ENCODE peak calls at places on chromosomes 6 and 20, in ten cellular contexts. J, N, X, D, Y, F, S, U, K and Z are unnamed samples.

GRCh38 chr20:52490715-52491430 is 299.3 kb upstream of the ZFP64 start:
- DNase-seq in D (peak), J (no peak), U (no peak), K (peak), F (peak), X (no peak), N (no peak), Y (no peak), S (no peak), Z (no peak)

GRCh38 chr6:45327956-45328522 is at the start of gene RUNX2:
- DNase-seq in X (no peak), S (no peak), Y (no peak), K (peak), N (peak), F (peak), J (no peak), D (peak), U (no peak), Z (no peak)

GRCh38 chr20:44532981-44533331 is 11.1 kb upstream of the SERINC3 start:
- DNase-seq in D (peak), F (no peak), K (no peak), J (no peak), U (no peak), X (no peak), N (peak), Y (no peak), S (no peak), Z (no peak)

GRCh38 chr20:35007413-35007812 is 51.7 kb downstream of the MYH7B start:
- DNase-seq in K (no peak), F (no peak), D (no peak), N (no peak), J (no peak), Y (no peak), U (no peak), S (peak), X (no peak), Z (peak)

GRCh38 chr6:89977808-89978748 is 83.8 kb downstream of the GJA10 start:
- DNase-seq in N (no peak), U (no peak), K (no peak), S (no peak), F (peak), J (no peak), X (no peak), Y (no peak), D (peak), Z (no peak)

GRCh38 chr20:49450281-49450707 is 32.2 kb downstream of the KCNB1 start:
- DNase-seq in F (no peak), Y (no peak), K (no peak), S (no peak), X (no peak), U (no peak), D (no peak), J (no peak), N (no peak), Z (no peak)

GRCh38 chr20:44720994-44721784 is 6.0 kb downstream of the CCN5 start:
- DNase-seq in N (no peak), D (peak), S (no peak), U (peak), F (peak), Y (no peak), X (no peak), K (peak), J (no peak), Z (no peak)

GRCh38 chr20:46348231-46348803 is 40.0 kb upstream of the CDH22 start:
- DNase-seq in X (peak), S (no peak), Y (no peak), N (no peak), U (no peak), F (no peak), J (no peak), D (peak), K (no peak), Z (no peak)

GRCh38 chr6:3227363-3228045 is at the start of gene TUBB2B:
- DNase-seq in U (no peak), D (no peak), N (no peak), S (no peak), X (no peak), Y (peak), J (peak), K (no peak), F (no peak), Z (no peak)

GRCh38 chr6:129980821-129981220 is 37.6 kb upstream of the L3MBTL3 start:
- DNase-seq in X (no peak), J (no peak), U (no peak), K (no peak), N (no peak), F (no peak), Y (no peak), D (no peak), S (no peak), Z (no peak)

GRCh38 chr6:157137501-157137900 is 185.8 kb downstream of the TMEM242 start:
- DNase-seq in D (peak), J (no peak), N (no peak), K (no peak), U (no peak), Y (no peak), S (no peak), F (no peak), X (no peak), Z (no peak)

GRCh38 chr6:110399219-110400071 is 15.9 kb downstream of the DDO start:
- DNase-seq in D (peak), F (no peak), J (no peak), Y (no peak), S (no peak), U (no peak), X (no peak), K (peak), N (no peak), Z (no peak)

GRCh38 chr6:157528931-157529653 is 148.1 kb downstream of the ZDHHC14 start:
- DNase-seq in U (no peak), F (no peak), X (peak), Y (no peak), N (no peak), K (peak), D (peak), S (no peak), J (no peak), Z (no peak)

GRCh38 chr20:44734938-44735337 is 10.7 kb upstream of the KCNK15 start:
- DNase-seq in F (no peak), J (no peak), U (no peak), K (peak), S (no peak), X (no peak), Y (no peak), D (peak), N (no peak), Z (no peak)

GRCh38 chr20:17837179-17837578 is 131.4 kb downstream of the SNX5 start:
- DNase-seq in F (no peak), K (no peak), U (no peak), S (no peak), N (no peak), X (no peak), D (no peak), J (no peak), Y (no peak), Z (no peak)

GRCh38 chr6:25995507-25995906 is 32.9 kb downstream of the TRIM38 start:
- DNase-seq in J (no peak), U (no peak), Y (no peak), D (peak), K (no peak), N (no peak), S (no peak), X (no peak), F (no peak), Z (no peak)

GRCh38 chr6:25990172-25990873 is 27.7 kb downstream of the TRIM38 start:
- DNase-seq in F (no peak), U (no peak), J (no peak), K (no peak), D (no peak), N (no peak), S (no peak), Y (no peak), X (no peak), Z (no peak)

GRCh38 chr6:25991785-25992412 is 29.3 kb downstream of the TRIM38 start:
- DNase-seq in D (peak), U (peak), J (peak), S (peak), X (peak), Y (peak), K (peak), N (peak), F (no peak), Z (peak)

GRCh38 chr6:25992413-25993037 is 29.9 kb downstream of the TRIM38 start:
- DNase-seq in Y (peak), U (peak), X (peak), D (peak), F (peak), S (peak), K (peak), N (peak), J (peak), Z (peak)

DNA sequence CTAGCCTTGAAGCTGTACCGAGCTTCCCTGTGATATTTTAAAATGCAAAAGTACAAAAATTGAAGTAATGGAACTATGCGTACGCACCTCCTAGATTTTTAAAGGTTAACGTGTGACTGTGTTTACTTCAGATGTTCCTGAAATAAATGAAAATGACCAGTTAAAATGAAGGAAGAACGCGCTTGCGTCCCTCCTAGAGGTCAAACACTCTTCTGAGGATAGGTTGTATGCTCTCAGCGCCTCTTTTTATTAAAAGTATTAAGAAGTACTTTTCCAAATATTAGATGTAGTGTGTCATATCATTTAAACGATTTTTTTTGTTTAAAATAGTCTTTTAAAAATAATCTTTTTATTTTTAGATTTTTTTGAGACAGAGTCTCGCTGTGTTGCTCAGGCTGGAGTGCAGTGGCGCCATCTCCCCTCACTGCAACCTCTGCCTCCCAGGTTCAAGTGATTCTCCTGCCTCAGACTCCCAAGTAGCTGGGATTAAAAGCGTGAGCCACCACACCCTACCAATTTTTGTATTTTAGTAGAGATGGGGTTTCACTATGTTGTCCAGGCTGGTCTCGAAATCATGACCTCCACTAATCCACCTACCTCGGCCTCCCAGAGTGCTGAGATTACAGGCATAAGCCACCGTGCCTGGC is 30.6 kb downstream of the TRIM38 start:
- DNase-seq in D (no peak), Y (no peak), K (no peak), F (no peak), S (no peak), N (peak), X (peak), J (no peak), U (no peak), Z (no peak)
- H3K4me3 ChIP-seq in D (peak), Y (peak), K (peak), F (peak), S (peak), N (peak), X (peak), J (peak), U (peak), Z (peak)

GRCh38 chr20:10961651-10962288 is 288.0 kb upstream of the JAG1 start:
- DNase-seq in K (no peak), D (no peak), J (no peak), Y (no peak), N (no peak), U (no peak), S (no peak), F (no peak), X (no peak), Z (no peak)
- TF ChIP-seq CTCF in K (no peak), D (peak), J (no peak), Y (no peak), N (no peak), U (no peak), S (no peak), F (no peak), X (no peak), Z (no peak)

GRCh38 chr6:4355241-4355640 is 219.9 kb upstream of the ECI2 start:
- DNase-seq in D (peak), F (peak), N (no peak), Y (no peak), X (no peak), K (peak), U (no peak), J (no peak), S (no peak), Z (no peak)

GRCh38 chr6:4356899-4357659 is 221.7 kb upstream of the ECI2 start:
- DNase-seq in Y (no peak), J (no peak), X (no peak), N (no peak), D (no peak), F (no peak), K (peak), S (no peak), U (no peak), Z (no peak)

GRCh38 chr6:4360920-4361319 is 225.5 kb upstream of the ECI2 start:
- DNase-seq in K (no peak), S (no peak), D (no peak), F (no peak), Y (no peak), U (no peak), J (no peak), N (no peak), X (no peak), Z (no peak)

GRCh38 chr6:4359108-4359710 is 223.8 kb upstream of the ECI2 start:
- DNase-seq in F (no peak), X (no peak), D (no peak), Y (no peak), J (no peak), U (no peak), S (no peak), N (no peak), K (peak), Z (no peak)

GRCh38 chr6:4358414-4359107 is 223.2 kb upstream of the ECI2 start:
- DNase-seq in J (peak), K (peak), S (peak), F (peak), Y (no peak), U (peak), X (peak), D (peak), N (no peak), Z (peak)
- H3K4me3 ChIP-seq in J (no peak), K (no peak), S (no peak), F (peak), Y (no peak), U (no peak), X (no peak), D (no peak), N (no peak), Z (peak)

GRCh38 chr6:152993431-152993830 is 9.1 kb downstream of the MTRF1L start:
- DNase-seq in U (no peak), J (no peak), N (no peak), X (no peak), S (no peak), D (peak), K (no peak), F (no peak), Y (no peak), Z (no peak)
- TF ChIP-seq CTCF in U (no peak), J (no peak), N (peak), X (no peak), S (no peak), D (peak), K (peak), F (no peak), Y (peak), Z (no peak)

DNA sequence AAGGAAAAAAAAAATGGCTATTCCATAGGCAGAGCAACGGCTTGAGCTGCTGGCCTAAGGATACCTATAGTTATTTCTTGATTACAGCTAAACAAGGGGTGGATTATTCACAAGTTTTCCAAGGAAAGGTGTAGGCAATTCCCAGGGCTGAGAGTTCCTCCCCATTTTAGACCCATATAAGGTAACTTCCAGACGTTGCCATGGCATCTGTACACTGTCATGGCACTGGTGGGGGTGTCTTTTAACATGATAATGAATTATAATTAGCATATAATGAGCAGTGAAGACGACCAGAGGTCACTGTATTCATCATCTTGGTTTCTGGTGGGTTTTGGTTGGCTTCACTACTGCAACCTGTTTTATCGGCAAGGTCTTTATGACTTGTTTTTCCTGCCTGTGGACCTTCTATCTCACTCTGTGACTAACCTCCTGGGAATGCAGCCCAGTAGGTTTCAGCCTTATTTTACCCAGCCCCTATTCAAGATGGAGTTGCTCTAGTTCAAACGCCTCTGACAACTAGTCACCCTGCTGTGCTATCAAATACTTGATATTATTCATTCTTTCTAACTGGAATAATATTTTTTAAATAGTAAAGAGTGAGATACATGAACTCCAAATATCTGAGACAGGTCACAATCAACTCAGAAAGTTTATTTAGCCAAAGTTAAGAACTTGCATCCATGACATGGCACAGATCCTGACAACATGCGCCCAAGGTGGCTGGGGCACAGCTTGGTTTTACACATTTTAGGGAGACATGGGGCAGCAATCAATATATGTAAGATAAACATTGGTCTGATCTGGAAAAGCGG is 1.4 kb upstream of the UFL1 start:
- DNase-seq in X (no peak), Y (no peak), D (peak), F (no peak), K (peak), S (no peak), J (peak), U (no peak), N (no peak), Z (no peak)
- H3K4me3 ChIP-seq in X (peak), Y (peak), D (peak), F (peak), K (peak), S (peak), J (peak), U (peak), N (peak), Z (peak)